ENCODE peak calls at places on chromosomes 4 and X, in four cellular contexts. M is IMR-90, K is A549, I is H1. S is an unnamed sample.

GRCh38 chrX:118717703-118718391 is 9.6 kb upstream of the IL13RA1 start:
- DNase-seq in I (no peak), M (no peak), K (no peak), S (no peak)

GRCh38 chr4:145069361-145069760 is 28.6 kb downstream of the ANAPC10 start:
- DNase-seq in I (no peak), K (no peak), M (peak), S (no peak)

GRCh38 chr4:55214172-55214571 is 88.8 kb upstream of the KDR start:
- DNase-seq in I (no peak), M (no peak), K (no peak), S (no peak)

GRCh38 chr4:24594887-24595286 is 10.5 kb upstream of the DHX15 start:
- DNase-seq in I (no peak), K (peak), M (peak), S (no peak)

GRCh38 chr4:8761824-8762205 is 109.8 kb downstream of the HMX1 start:
- DNase-seq in M (no peak), I (no peak), K (no peak), S (no peak)

GRCh38 chr4:165402375-165402774 is 23.6 kb downstream of the CPE start:
- DNase-seq in M (no peak), K (no peak), I (no peak), S (peak)

GRCh38 chr4:124181045-124181444 is 531.5 kb downstream of the ANKRD50 start:
- DNase-seq in I (no peak), K (no peak), M (peak), S (no peak)

GRCh38 chr4:69730002-69730401 is 30.4 kb downstream of the SULT1B1 start:
- DNase-seq in M (no peak), K (no peak), I (no peak), S (no peak)

GRCh38 chr4:2866891-2867290 is 23.2 kb downstream of the ADD1 start:
- DNase-seq in M (peak), K (no peak), I (no peak), S (no peak)

GRCh38 chr4:139975830-139976272 is 178.1 kb downstream of the MAML3 start:
- DNase-seq in I (no peak), K (no peak), M (peak), S (no peak)

GRCh38 chrX:66015152-66015827 is 24.6 kb downstream of the VSIG4 start:
- DNase-seq in K (no peak), I (no peak), M (no peak), S (peak)

GRCh38 chr4:78510108-78510507 is 41.5 kb upstream of the ANXA3 start:
- DNase-seq in K (no peak), I (no peak), M (no peak), S (no peak)

GRCh38 chr4:142282870-142283431 is 563.1 kb downstream of the INPP4B start:
- DNase-seq in K (no peak), I (peak), M (no peak), S (no peak)

GRCh38 chr4:22884157-22884556 is 191.4 kb downstream of the GBA3 start:
- DNase-seq in I (no peak), K (no peak), M (no peak), S (no peak)

GRCh38 chrX:118755633-118756032 is 28.2 kb downstream of the IL13RA1 start:
- DNase-seq in I (no peak), M (no peak), K (no peak), S (no peak)

GRCh38 chrX:132169554-132169953 is 41.7 kb upstream of the FRMD7 start:
- DNase-seq in M (no peak), K (no peak), I (no peak), S (no peak)

GRCh38 chr4:123020285-123020684 is 97.9 kb upstream of the NUDT6 start:
- DNase-seq in I (no peak), M (no peak), K (no peak), S (no peak)

GRCh38 chr4:128130621-128131020 is 69.5 kb downstream of the LARP1B start:
- DNase-seq in K (no peak), I (no peak), M (no peak), S (no peak)

GRCh38 chr4:147325566-147325965 is 155.3 kb upstream of the EDNRA start:
- DNase-seq in I (no peak), K (no peak), M (peak), S (no peak)

GRCh38 chr4:82201805-82202636 is 171.8 kb downstream of the HNRNPD start:
- DNase-seq in M (peak), K (no peak), I (peak), S (peak)

GRCh38 chrX:99394450-99394849 is 1015.6 kb downstream of the PCDH19 start:
- DNase-seq in I (no peak), M (no peak), K (no peak), S (no peak)

GRCh38 chrX:111100191-111100590 is 4.2 kb downstream of the PAK3 start:
- DNase-seq in K (peak), I (peak), M (peak), S (peak)

GRCh38 chr4:84501197-84501492 is 2.1 kb upstream of the NKX6-1 start:
- DNase-seq in M (no peak), I (no peak), K (no peak), S (no peak)

GRCh38 chrX:27619975-27620374 is 29.8 kb downstream of the DCAF8L2 start:
- DNase-seq in K (no peak), M (peak), I (no peak), S (peak)

GRCh38 chr4:48939785-48940184 is 33.2 kb upstream of the OCIAD2 start:
- DNase-seq in K (peak), I (no peak), M (peak), S (no peak)

GRCh38 chr4:52870225-52870624 is 8.1 kb downstream of the RASL11B start:
- DNase-seq in M (no peak), I (no peak), K (no peak), S (no peak)

GRCh38 chr4:48979897-48980579 is 6.0 kb upstream of the CWH43 start:
- DNase-seq in K (no peak), I (no peak), M (no peak), S (no peak)

GRCh38 chr4:123304151-123305021 is 92.2 kb upstream of the SPRY1 start:
- DNase-seq in K (no peak), M (no peak), I (peak), S (no peak)

GRCh38 chr4:155079866-155080265 is 128.6 kb upstream of the NPY2R start:
- DNase-seq in M (no peak), K (no peak), I (no peak), S (no peak)

DNA sequence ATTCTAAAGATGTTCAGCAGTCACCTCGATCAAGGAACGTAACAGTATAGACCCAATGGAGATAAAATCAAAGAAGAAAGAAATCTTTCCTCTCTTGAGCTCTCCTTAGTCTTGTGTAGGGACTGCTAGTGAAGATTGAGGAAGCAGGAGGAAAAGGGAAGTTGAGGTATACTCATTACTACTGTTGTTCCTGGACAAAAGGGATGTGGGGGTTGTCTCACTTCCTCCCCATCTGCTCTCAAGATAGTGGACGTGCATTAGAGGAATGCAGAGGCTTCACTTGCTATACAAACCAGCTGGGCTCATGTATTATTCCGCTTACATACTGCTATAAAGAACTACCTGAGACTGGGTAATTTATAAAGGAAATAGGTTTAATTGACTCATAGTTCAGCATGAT is 208.9 kb upstream of the ARHGEF9 start:
- DNase-seq in I (no peak), M (no peak), K (no peak), S (no peak)
- TF ChIP-seq MAFK in I (no peak), M (no peak), K (no peak), S (no peak)

DNA sequence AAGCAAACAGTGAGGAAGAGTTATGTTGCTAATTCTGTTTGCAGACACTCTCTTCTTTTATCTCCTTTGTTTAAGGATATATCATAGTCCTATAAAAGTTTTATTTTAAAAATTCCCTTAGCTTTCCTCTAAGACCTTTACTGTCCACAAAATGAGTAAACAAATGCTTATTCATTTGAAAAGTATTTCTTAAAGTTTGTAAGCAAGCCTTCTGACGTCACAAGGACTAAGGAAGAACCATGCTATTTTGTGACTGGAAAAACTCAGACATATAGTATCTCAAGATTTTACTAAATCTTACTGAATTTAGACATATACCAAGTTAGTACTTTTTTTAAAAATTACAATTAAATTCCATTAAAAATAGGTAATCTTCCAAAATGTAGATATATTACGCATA is 5.2 kb upstream of the RBMXL3 start:
- DNase-seq in M (peak), I (no peak), K (no peak), S (no peak)
- TF ChIP-seq MAFK in M (no peak), I (no peak), K (no peak), S (no peak)

GRCh38 chr4:152307669-152308068 is 228.2 kb downstream of the FBXW7 start:
- DNase-seq in M (no peak), K (no peak), I (no peak), S (no peak)

GRCh38 chr4:152308925-152309324 is 227.0 kb downstream of the FBXW7 start:
- DNase-seq in K (no peak), M (no peak), I (no peak), S (no peak)

GRCh38 chr4:152309418-152309817 is 226.5 kb downstream of the FBXW7 start:
- DNase-seq in M (no peak), I (no peak), K (no peak), S (no peak)

GRCh38 chr4:152310223-152310622 is 225.7 kb downstream of the FBXW7 start:
- DNase-seq in I (no peak), M (peak), K (no peak), S (no peak)
- TF ChIP-seq MAFK in I (no peak), M (no peak), K (no peak), S (no peak)

DNA sequence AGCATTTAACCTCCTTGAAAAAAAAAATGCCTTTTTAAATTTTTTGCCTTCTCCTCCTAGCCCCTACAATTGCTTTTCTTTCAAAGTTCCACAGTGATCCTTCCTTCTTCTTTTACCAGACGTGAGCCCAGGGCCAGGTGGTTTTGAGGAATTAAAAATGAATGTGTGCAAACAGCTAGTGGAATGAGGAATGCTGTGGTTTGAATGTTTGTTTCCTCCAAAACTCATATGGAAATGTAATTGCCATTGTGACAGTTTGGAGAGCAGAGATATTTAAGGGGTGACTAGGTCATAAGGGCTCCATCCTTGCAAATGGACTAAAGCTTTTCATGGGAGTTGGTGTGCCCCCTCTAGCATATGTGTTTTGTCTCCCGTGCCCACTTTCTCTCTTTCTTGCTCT is 136.0 kb downstream of the GABRB1 start:
- DNase-seq in K (no peak), I (no peak), M (no peak), S (no peak)
- TF ChIP-seq MAFK in K (no peak), I (no peak), M (no peak), S (no peak)

DNA sequence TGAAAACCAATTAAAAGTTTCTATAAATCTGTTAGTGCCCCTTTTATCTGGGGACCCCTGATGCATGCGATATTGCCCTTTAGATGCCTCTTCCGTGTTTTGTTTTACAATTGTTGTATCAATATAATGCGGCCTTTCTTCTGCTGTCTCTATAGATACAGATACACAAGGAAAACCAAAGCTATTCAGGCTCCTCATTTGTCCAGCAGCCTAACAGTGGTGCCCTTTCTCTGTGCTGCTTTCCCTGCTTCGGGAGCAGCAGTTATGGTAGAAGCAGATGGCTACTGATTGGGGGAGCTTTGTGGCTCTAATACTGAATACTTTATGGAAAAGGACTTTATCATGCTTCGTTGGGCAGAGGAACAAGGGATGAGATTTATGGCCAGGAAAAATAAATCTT is 10.6 kb upstream of the PRDM8 start:
- DNase-seq in M (no peak), I (no peak), K (no peak), S (no peak)
- TF ChIP-seq MAFK in M (no peak), I (no peak), K (no peak), S (no peak)

GRCh38 chr4:6354119-6354518 is 84.5 kb downstream of the WFS1 start:
- DNase-seq in I (no peak), M (no peak), K (no peak), S (no peak)

GRCh38 chr4:6354626-6355025 is 85.0 kb downstream of the WFS1 start:
- DNase-seq in M (no peak), K (no peak), I (no peak), S (no peak)

GRCh38 chr4:6357476-6357875 is 87.8 kb downstream of the WFS1 start:
- DNase-seq in K (no peak), I (no peak), M (no peak), S (no peak)

GRCh38 chr4:6356076-6356560 is 86.5 kb downstream of the WFS1 start:
- DNase-seq in K (no peak), I (no peak), M (no peak), S (no peak)

DNA sequence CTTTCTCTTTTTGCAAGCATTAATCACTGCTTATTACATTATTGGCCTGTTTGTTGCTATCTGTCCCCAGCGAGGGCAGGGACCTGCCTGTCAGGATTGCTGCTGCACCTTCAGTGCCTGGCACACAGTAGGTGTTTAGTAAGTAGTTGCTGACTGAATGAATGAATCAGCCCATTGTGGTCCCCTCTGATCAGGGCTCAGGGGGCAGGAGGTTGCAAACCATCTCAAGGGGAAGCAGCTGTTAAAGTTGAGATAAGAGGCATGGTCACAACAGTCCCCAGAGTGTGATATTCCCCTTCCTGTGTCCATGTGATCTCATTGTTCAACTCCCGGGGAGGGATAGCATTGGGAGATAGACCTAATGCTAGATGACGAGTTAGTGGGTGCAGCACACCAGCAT is 85.4 kb downstream of the WFS1 start:
- DNase-seq in M (no peak), I (no peak), K (no peak), S (peak)
- TF ChIP-seq MAFK in M (no peak), I (no peak), K (no peak), S (no peak)

GRCh38 chr4:148522995-148523394 is 80.8 kb upstream of the NR3C2 start:
- DNase-seq in I (no peak), M (no peak), K (no peak), S (no peak)
- TF ChIP-seq MAFK in I (no peak), M (no peak), K (no peak), S (no peak)